ENCODE peak calls at places on chromosome 1, in ten cellular contexts. E is kidney tubule cell; F is hepatic stellate cell; O is cardiac muscle cell; N is upper lobe of right lung; V is central memory CD4-positive, alpha-beta T cell; D is type B pancreatic cell; C is spleen; H is brain microvascular endothelial cell; A is testis. K is an unnamed sample.
A peak's percentile ranks its signal among the peaks of the same experiment; 100 is the strongest.

GRCh38 chr1:212664409-212665199 is 35.0 kb downstream of the BATF3 start:
- DNase-seq in V (no peak), D (no peak), N (no peak), A (no peak), E (no peak), H (no peak), F (no peak), C (no peak), O (no peak), K (no peak)

GRCh38 chr1:98323396-98323795 is 338.1 kb upstream of the SNX7 start:
- DNase-seq in D (no peak), O (no peak), F (peak; percentile 29), A (no peak), V (no peak), E (peak; percentile 75), C (no peak), N (no peak), H (peak; percentile 74), K (no peak)

GRCh38 chr1:22318279-22318983 is 133.2 kb upstream of the ZBTB40 start:
- DNase-seq in H (no peak), F (no peak), C (no peak), N (no peak), O (peak; percentile 48), V (no peak), A (no peak), D (peak; percentile 79), E (no peak), K (peak; percentile 35)

GRCh38 chr1:187396929-187397796 is 568.4 kb downstream of the PLA2G4A start:
- DNase-seq in N (no peak), V (no peak), E (no peak), A (no peak), H (no peak), O (peak; percentile 73), D (no peak), F (no peak), C (peak; percentile 71), K (no peak)

GRCh38 chr1:9652379-9653194 is 1.1 kb downstream of the PIK3CD start:
- DNase-seq in O (no peak), E (no peak), A (no peak), V (peak; percentile 87), H (peak; percentile 7), D (no peak), F (no peak), N (peak; percentile 76), C (peak; percentile 95), K (no peak)

GRCh38 chr1:68585371-68585770 is 88.5 kb upstream of the DEPDC1 start:
- DNase-seq in N (no peak), O (no peak), C (no peak), D (no peak), V (no peak), A (no peak), F (no peak), E (no peak), H (no peak), K (peak; percentile 91)

GRCh38 chr1:16088996-16089395 is 15.5 kb upstream of the FAM131C start:
- DNase-seq in V (no peak), O (no peak), N (no peak), D (no peak), A (no peak), E (peak; percentile 92), H (peak; percentile 83), F (no peak), C (no peak), K (no peak)

GRCh38 chr1:110559157-110559556 is 40.2 kb upstream of the KCNA10 start:
- DNase-seq in E (peak; percentile 33), V (no peak), O (no peak), F (no peak), D (peak; percentile 40), N (no peak), C (no peak), H (no peak), A (no peak), K (no peak)

GRCh38 chr1:184882649-184883303 is 91.5 kb downstream of the NIBAN1 start:
- DNase-seq in D (no peak), A (no peak), H (no peak), N (no peak), F (no peak), C (no peak), E (peak; percentile 70), O (no peak), V (no peak), K (no peak)

GRCh38 chr1:89941110-89941770 is 53.7 kb upstream of the ZNF326 start:
- DNase-seq in D (no peak), F (no peak), H (no peak), O (no peak), N (no peak), C (no peak), V (no peak), A (no peak), E (no peak), K (no peak)

GRCh38 chr1:212982430-212983152 is 32.2 kb downstream of the VASH2 start:
- DNase-seq in A (peak; percentile 20), D (no peak), E (no peak), N (no peak), V (no peak), O (no peak), C (no peak), F (no peak), H (no peak), K (peak; percentile 17)

GRCh38 chr1:26627959-26628358 is 67.9 kb upstream of the ARID1A start:
- DNase-seq in F (no peak), A (no peak), O (no peak), V (no peak), N (no peak), E (no peak), H (no peak), D (no peak), C (no peak), K (no peak)

GRCh38 chr1:97243973-97244560 is 522.5 kb downstream of the PTBP2 start:
- DNase-seq in N (no peak), V (no peak), F (no peak), O (peak; percentile 34), D (no peak), C (no peak), H (no peak), E (peak; percentile 9), A (no peak), K (peak; percentile 34)

GRCh38 chr1:205992218-205992882 is 10.8 kb downstream of the RAB7B start:
- DNase-seq in N (no peak), E (no peak), O (no peak), H (no peak), A (no peak), F (no peak), V (no peak), C (no peak), D (no peak), K (no peak)

GRCh38 chr1:244226440-244226839 is 175.4 kb downstream of the ZBTB18 start:
- DNase-seq in D (no peak), V (no peak), O (no peak), F (no peak), E (peak; percentile 46), N (no peak), H (no peak), A (no peak), C (no peak), K (no peak)

GRCh38 chr1:21706151-21706835 is 37.1 kb upstream of the RAP1GAP start:
- DNase-seq in H (peak; percentile 29), O (peak; percentile 26), E (no peak), N (no peak), C (no peak), A (no peak), F (peak; percentile 9), V (no peak), D (no peak), K (no peak)

GRCh38 chr1:231590453-231591198 is 36.0 kb upstream of the DISC1 start:
- DNase-seq in H (peak; percentile 64), D (no peak), V (peak; percentile 24), A (peak; percentile 58), E (peak; percentile 78), C (no peak), F (peak; percentile 38), N (no peak), O (peak; percentile 78), K (no peak)

GRCh38 chr1:84117868-84118267 is 26.2 kb upstream of the PRKACB start:
- DNase-seq in C (no peak), O (no peak), D (no peak), V (no peak), A (no peak), E (peak; percentile 42), H (peak; percentile 15), F (peak; percentile 2), N (no peak), K (no peak)

GRCh38 chr1:165858364-165858823 is 31.0 kb downstream of the UCK2 start:
- DNase-seq in N (no peak), V (no peak), O (no peak), H (no peak), F (no peak), C (no peak), A (no peak), E (no peak), D (no peak), K (no peak)

GRCh38 chr1:199753513-199753912 is 274.0 kb upstream of the NR5A2 start:
- DNase-seq in O (no peak), H (no peak), F (no peak), V (no peak), A (no peak), N (no peak), D (no peak), C (no peak), E (no peak), K (no peak)

GRCh38 chr1:172845371-172845770 is 186.5 kb downstream of the FASLG start:
- DNase-seq in V (peak; percentile 64), E (no peak), F (no peak), N (no peak), D (no peak), A (peak; percentile 30), H (peak; percentile 34), O (no peak), C (no peak), K (no peak)

GRCh38 chr1:230589951-230590350 is 52.3 kb upstream of the COG2 start:
- DNase-seq in D (no peak), E (peak; percentile 43), N (no peak), O (no peak), C (no peak), F (no peak), V (no peak), H (no peak), A (no peak), K (no peak)

GRCh38 chr1:108478429-108479015 is 28.4 kb downstream of the NBPF6 start:
- DNase-seq in D (no peak), E (no peak), F (no peak), V (no peak), N (no peak), C (no peak), O (no peak), A (no peak), H (no peak), K (no peak)

GRCh38 chr1:200107004-200107470 is 79.5 kb downstream of the NR5A2 start:
- DNase-seq in O (no peak), A (no peak), V (no peak), C (no peak), F (no peak), D (no peak), E (no peak), H (no peak), N (no peak), K (no peak)

GRCh38 chr1:24152631-24153494 is 9.9 kb upstream of the IL22RA1 start:
- DNase-seq in E (no peak), A (no peak), N (no peak), D (no peak), F (no peak), C (no peak), O (no peak), V (no peak), H (no peak), K (no peak)